ENCODE peak calls at places on chromosomes 3 and 15, in eight cellular contexts. O is ascending aorta; T is CD8-positive, alpha-beta memory T cell; U is heart right ventricle; Q is adrenal gland; D is RWPE2; E is cardiac muscle cell; F is mammary epithelial cell. J is an unnamed sample.

GRCh38 chr3:51679777-51680176 is 8.7 kb downstream of the TEX264 start:
- DNase-seq in U (no peak), O (no peak), D (no peak), E (no peak), Q (no peak), T (no peak), F (no peak), J (no peak)

GRCh38 chr3:39086066-39086657 is 21.3 kb downstream of the GORASP1 start:
- DNase-seq in F (no peak), U (no peak), D (no peak), T (no peak), E (no peak), O (no peak), Q (no peak), J (no peak)

GRCh38 chr3:45064512-45065372 is 38.6 kb downstream of the CLEC3B start:
- DNase-seq in T (no peak), U (peak; percentile 32), D (no peak), Q (peak; percentile 61), O (peak; percentile 69), E (no peak), F (peak; percentile 77), J (peak; percentile 49)

GRCh38 chr3:142501004-142501926 is 53.4 kb upstream of the XRN1 start:
- DNase-seq in O (no peak), D (no peak), Q (no peak), E (no peak), F (peak; percentile 73), T (no peak), U (no peak), J (peak; percentile 60)

GRCh38 chr15:80982205-80982604 is 7.4 kb downstream of the MESD start:
- DNase-seq in T (no peak), O (no peak), F (no peak), E (no peak), U (no peak), Q (no peak), D (no peak), J (no peak)

GRCh38 chr15:38401101-38401500 is 52.8 kb upstream of the FAM98B start:
- DNase-seq in Q (no peak), T (no peak), O (no peak), F (peak; percentile 4), E (no peak), D (no peak), U (no peak), J (no peak)

GRCh38 chr3:128392812-128393544 is 73.7 kb downstream of the DNAJB8 start:
- DNase-seq in D (no peak), T (no peak), Q (no peak), F (no peak), E (no peak), U (no peak), O (no peak), J (no peak)

GRCh38 chr3:56933803-56934202 is 126.7 kb upstream of the SPATA12 start:
- DNase-seq in T (no peak), D (no peak), U (no peak), Q (no peak), O (no peak), E (no peak), F (no peak), J (no peak)

GRCh38 chr3:130405956-130406355 is 60.5 kb downstream of the COL6A5 start:
- DNase-seq in Q (no peak), O (no peak), U (no peak), T (no peak), E (no peak), F (no peak), D (no peak), J (no peak)

GRCh38 chr15:51706347-51706746 is 25.0 kb downstream of the SCG3 start:
- DNase-seq in U (no peak), T (no peak), Q (no peak), D (no peak), E (no peak), F (no peak), O (no peak), J (no peak)

GRCh38 chr3:88283242-88283592 is 133.5 kb downstream of the C3orf38 start:
- DNase-seq in U (no peak), F (no peak), Q (no peak), T (no peak), D (no peak), O (no peak), E (no peak), J (no peak)

GRCh38 chr15:77510066-77511044 is 89.7 kb downstream of the HMG20A start:
- DNase-seq in Q (no peak), U (no peak), O (no peak), T (no peak), F (no peak), E (no peak), D (no peak), J (no peak)

GRCh38 chr3:108862865-108863798 is 40.5 kb downstream of the TRAT1 start:
- DNase-seq in F (peak; percentile 76), D (no peak), E (no peak), O (no peak), T (no peak), U (no peak), Q (no peak), J (peak; percentile 30)

GRCh38 chr3:26280517-26280916 is 342.1 kb upstream of the LRRC3B start:
- DNase-seq in F (no peak), O (no peak), Q (no peak), D (no peak), T (no peak), U (no peak), E (peak; percentile 11), J (no peak)

GRCh38 chr3:9727041-9727595 is 4.4 kb upstream of the BRPF1 start:
- DNase-seq in E (no peak), F (no peak), T (peak; percentile 25), Q (no peak), U (no peak), O (no peak), D (no peak), J (no peak)

GRCh38 chr15:48478581-48478980 is 147.4 kb downstream of the DUT start:
- DNase-seq in D (no peak), O (no peak), Q (no peak), T (no peak), E (no peak), U (no peak), F (no peak), J (no peak)

GRCh38 chr3:195259146-195259563 is 11.8 kb downstream of the XXYLT1 start:
- DNase-seq in Q (no peak), T (no peak), E (peak; percentile 40), D (no peak), U (no peak), F (peak; percentile 37), O (no peak), J (no peak)

DNA sequence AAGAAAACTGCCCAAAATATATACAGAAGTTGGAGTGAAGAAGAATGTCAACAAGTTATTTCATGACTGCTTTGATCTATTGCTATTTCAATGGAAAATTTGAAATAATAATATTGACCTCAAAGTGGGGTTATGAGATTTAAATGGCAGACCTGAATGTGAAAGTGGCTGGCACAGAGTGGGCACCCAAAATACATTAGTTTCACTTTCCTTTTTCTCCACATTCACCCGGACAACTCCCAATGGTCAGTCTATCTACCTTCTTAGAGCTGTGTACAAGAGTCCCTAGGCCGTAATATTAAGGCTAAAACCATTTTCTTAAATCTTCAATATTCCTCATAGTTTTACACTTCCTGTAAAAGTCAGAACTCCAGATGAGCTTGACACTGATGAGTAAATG is 61.6 kb upstream of the ETV5 start:
- DNase-seq in U (no peak), E (no peak), O (no peak), D (no peak), F (no peak), T (no peak), Q (no peak), J (no peak)
- H3K4me3 ChIP-seq in U (no peak overlapping the region), E (no peak overlapping the region), O (no peak overlapping the region), D (no peak overlapping the region), F (no peak overlapping the region), T (no peak overlapping the region), Q (no peak overlapping the region), J (no peak overlapping the region)

GRCh38 chr15:26314577-26314976 is 451.4 kb upstream of the ATP10A start:
- DNase-seq in E (no peak), O (no peak), D (no peak), Q (no peak), U (no peak), F (no peak), T (no peak), J (no peak)

GRCh38 chr15:26311710-26312236 is 448.6 kb upstream of the ATP10A start:
- DNase-seq in Q (no peak), T (no peak), U (no peak), O (no peak), F (no peak), D (no peak), E (no peak), J (no peak)
- H3K9me3 ChIP-seq in Q (no peaks in the 10 kb centered on the region), T (no peaks in the 10 kb centered on the region), U (no peaks in the 10 kb centered on the region), O (no peaks in the 10 kb centered on the region), F (peaks cover 37% of the 10 kb centered on the region), D (peaks cover 10% of the 10 kb centered on the region), E (peaks cover 4% of the 10 kb centered on the region), J (peaks cover 5% of the 10 kb centered on the region)

DNA sequence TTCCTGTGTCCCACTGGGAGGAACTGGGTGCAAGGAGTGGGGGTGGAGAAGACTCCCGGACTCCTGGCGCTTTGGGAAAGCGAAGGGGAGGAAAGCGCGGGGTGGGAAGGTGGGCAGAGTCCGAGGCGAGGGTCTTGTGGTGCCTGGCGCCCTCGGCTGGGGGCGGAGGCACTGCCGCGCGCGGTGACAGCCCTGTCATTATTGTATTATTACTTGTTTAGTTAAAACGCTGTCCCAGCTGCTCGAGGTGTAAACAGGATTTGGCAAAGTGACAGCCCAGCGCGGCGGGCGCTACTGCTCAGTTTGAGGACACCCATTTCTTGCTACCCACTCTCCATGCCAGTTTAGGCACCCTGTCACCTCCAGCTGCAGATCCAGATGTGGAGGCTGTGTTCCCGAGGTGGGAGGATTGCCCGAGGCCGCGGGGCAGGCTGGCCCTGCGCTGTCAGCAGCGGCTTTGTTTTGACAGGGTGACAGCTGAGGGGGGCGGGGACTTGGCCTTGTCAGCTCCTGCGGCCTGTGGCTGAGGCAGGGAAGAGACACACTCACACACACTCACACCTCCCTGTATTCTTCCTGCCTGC is 1.0 kb downstream of the KAT2B start:
- DNase-seq in E (peak; percentile 91), F (peak; percentile 65), T (peak; percentile 63), Q (peak; percentile 94), D (peak; percentile 69), O (peak; percentile 91), U (peak; percentile 94), J (peak; percentile 64)
- H3K27ac ChIP-seq in E (peak overlapping the region; percentile 75), F (no peak overlapping the region), T (peak overlapping the region; percentile 87), Q (peak overlapping the region; percentile 88), D (peak overlapping the region; percentile 65), O (peak overlapping the region; percentile 96), U (peak overlapping the region; percentile 87), J (no peak overlapping the region)

GRCh38 chr15:89406756-89407650 is 72.4 kb upstream of the POLG start:
- DNase-seq in Q (no peak), F (no peak), E (no peak), U (no peak), T (no peak), D (no peak), O (no peak), J (no peak)

GRCh38 chr15:89408512-89409183 is 74.0 kb upstream of the POLG start:
- DNase-seq in E (no peak), D (no peak), F (no peak), T (no peak), O (no peak), Q (no peak), U (no peak), J (no peak)

GRCh38 chr15:89406218-89406716 is 71.6 kb upstream of the POLG start:
- DNase-seq in Q (no peak), F (no peak), O (no peak), T (no peak), U (no peak), D (no peak), E (no peak), J (no peak)

GRCh38 chr15:89409993-89410767 is 75.6 kb upstream of the POLG start:
- DNase-seq in D (no peak), F (no peak), E (no peak), T (no peak), Q (no peak), U (no peak), O (no peak), J (no peak)

GRCh38 chr15:89409184-89409992 is 74.8 kb upstream of the POLG start:
- DNase-seq in Q (no peak), O (no peak), E (no peak), U (no peak), D (no peak), T (no peak), F (no peak), J (no peak)
- H3K4me3 ChIP-seq in Q (no peak overlapping the region), O (peak overlapping the region; percentile 47), E (no peak overlapping the region), U (peak overlapping the region; percentile 49), D (no peak overlapping the region), T (peak overlapping the region; percentile 54), F (no peak overlapping the region), J (no peak overlapping the region)